ENCODE peak calls at places on chromosomes 11 and 22, in eight cellular contexts. One of them, this sample, is unnamed.

GRCh38 chr11:70033711-70034070 is 44.4 kb upstream of the ANO1 start:
- DNase-seq in Right ventricle myocardium superior: no peak
- DNase-seq in epithelial cell of esophagus: no peak
- DNase-seq in activated T-cell treated with anti-CD3 and anti-CD28 coated beads, Interleukin-2, amount 50 U/mL, for 72 hours: no peak
- DNase-seq in fibroblast of lung: no peak
- DNase-seq in midbrain: no peak
- DNase-seq in activated T-helper 1 cell treated with anti-CD3 and anti-CD28 coated beads, Interleukin-12 subunit alpha, Interleukin-12 subunit beta, Interleukin-2, Interleukin-4 antibody, amounts not matched to agents 30 ng/mL and 10 ng/mL and 1 ng/mL, durations not matched to agents 14 hours and 24 hours and 36 hours: no peak
- DNase-seq in cardiac muscle cell: no peak
- DNase-seq in this sample: no peak

GRCh38 chr22:39924286-39924685 is 23.4 kb downstream of the GRAP2 start:
- DNase-seq in activated T-helper 1 cell treated with anti-CD3 and anti-CD28 coated beads, Interleukin-12 subunit alpha, Interleukin-12 subunit beta, Interleukin-2, Interleukin-4 antibody, amounts not matched to agents 30 ng/mL and 10 ng/mL and 1 ng/mL, durations not matched to agents 14 hours and 24 hours and 36 hours: no peak
- DNase-seq in cardiac muscle cell: no peak
- DNase-seq in epithelial cell of esophagus: no peak
- DNase-seq in activated T-cell treated with anti-CD3 and anti-CD28 coated beads, Interleukin-2, amount 50 U/mL, for 72 hours: no peak
- DNase-seq in Right ventricle myocardium superior: no peak
- DNase-seq in fibroblast of lung: no peak
- DNase-seq in midbrain: no peak
- DNase-seq in this sample: no peak

GRCh38 chr11:87529486-87529885 is 491.8 kb downstream of the TMEM135 start:
- DNase-seq in fibroblast of lung: no peak
- DNase-seq in activated T-helper 1 cell treated with anti-CD3 and anti-CD28 coated beads, Interleukin-12 subunit alpha, Interleukin-12 subunit beta, Interleukin-2, Interleukin-4 antibody, amounts not matched to agents 30 ng/mL and 10 ng/mL and 1 ng/mL, durations not matched to agents 14 hours and 24 hours and 36 hours: no peak
- DNase-seq in Right ventricle myocardium superior: no peak
- DNase-seq in cardiac muscle cell: no peak
- DNase-seq in activated T-cell treated with anti-CD3 and anti-CD28 coated beads, Interleukin-2, amount 50 U/mL, for 72 hours: no peak
- DNase-seq in epithelial cell of esophagus: peak; percentile 15
- DNase-seq in midbrain: no peak
- DNase-seq in this sample: no peak

GRCh38 chr22:29016067-29016938 is 45.3 kb downstream of the C22orf31 start:
- DNase-seq in epithelial cell of esophagus: no peak
- DNase-seq in activated T-helper 1 cell treated with anti-CD3 and anti-CD28 coated beads, Interleukin-12 subunit alpha, Interleukin-12 subunit beta, Interleukin-2, Interleukin-4 antibody, amounts not matched to agents 30 ng/mL and 10 ng/mL and 1 ng/mL, durations not matched to agents 14 hours and 24 hours and 36 hours: no peak
- DNase-seq in cardiac muscle cell: no peak
- DNase-seq in midbrain: no peak
- DNase-seq in fibroblast of lung: no peak
- DNase-seq in activated T-cell treated with anti-CD3 and anti-CD28 coated beads, Interleukin-2, amount 50 U/mL, for 72 hours: no peak
- DNase-seq in Right ventricle myocardium superior: no peak
- DNase-seq in this sample: no peak

GRCh38 chr22:39240841-39241631 is 3.7 kb downstream of the PDGFB start:
- DNase-seq in cardiac muscle cell: no peak
- DNase-seq in activated T-cell treated with anti-CD3 and anti-CD28 coated beads, Interleukin-2, amount 50 U/mL, for 72 hours: peak; percentile 46
- DNase-seq in activated T-helper 1 cell treated with anti-CD3 and anti-CD28 coated beads, Interleukin-12 subunit alpha, Interleukin-12 subunit beta, Interleukin-2, Interleukin-4 antibody, amounts not matched to agents 30 ng/mL and 10 ng/mL and 1 ng/mL, durations not matched to agents 14 hours and 24 hours and 36 hours: no peak
- DNase-seq in Right ventricle myocardium superior: peak; percentile 73
- DNase-seq in midbrain: peak; percentile 5
- DNase-seq in fibroblast of lung: no peak
- DNase-seq in epithelial cell of esophagus: peak; percentile 76
- DNase-seq in this sample: no peak

GRCh38 chr11:33735426-33736147 is 636 bp downstream of the CD59 start:
- DNase-seq in activated T-helper 1 cell treated with anti-CD3 and anti-CD28 coated beads, Interleukin-12 subunit alpha, Interleukin-12 subunit beta, Interleukin-2, Interleukin-4 antibody, amounts not matched to agents 30 ng/mL and 10 ng/mL and 1 ng/mL, durations not matched to agents 14 hours and 24 hours and 36 hours: peak; percentile 44
- DNase-seq in activated T-cell treated with anti-CD3 and anti-CD28 coated beads, Interleukin-2, amount 50 U/mL, for 72 hours: peak; percentile 63
- DNase-seq in midbrain: peak; percentile 62
- DNase-seq in cardiac muscle cell: peak; percentile 57
- DNase-seq in Right ventricle myocardium superior: peak; percentile 56
- DNase-seq in fibroblast of lung: peak; percentile 27
- DNase-seq in epithelial cell of esophagus: peak; percentile 56
- DNase-seq in this sample: no peak

GRCh38 chr11:119338318-119338890 is 2.3 kb downstream of the C1QTNF5 start:
- DNase-seq in midbrain: peak; percentile 90
- DNase-seq in epithelial cell of esophagus: peak; percentile 64
- DNase-seq in fibroblast of lung: peak; percentile 72
- DNase-seq in Right ventricle myocardium superior: no peak
- DNase-seq in activated T-cell treated with anti-CD3 and anti-CD28 coated beads, Interleukin-2, amount 50 U/mL, for 72 hours: peak; percentile 73
- DNase-seq in cardiac muscle cell: peak; percentile 88
- DNase-seq in activated T-helper 1 cell treated with anti-CD3 and anti-CD28 coated beads, Interleukin-12 subunit alpha, Interleukin-12 subunit beta, Interleukin-2, Interleukin-4 antibody, amounts not matched to agents 30 ng/mL and 10 ng/mL and 1 ng/mL, durations not matched to agents 14 hours and 24 hours and 36 hours: peak; percentile 49
- DNase-seq in this sample: no peak

GRCh38 chr22:36395922-36396321 is 8.2 kb upstream of the MYH9 start:
- DNase-seq in cardiac muscle cell: no peak
- DNase-seq in Right ventricle myocardium superior: no peak
- DNase-seq in fibroblast of lung: peak; percentile 85
- DNase-seq in epithelial cell of esophagus: peak; percentile 99
- DNase-seq in midbrain: no peak
- DNase-seq in activated T-cell treated with anti-CD3 and anti-CD28 coated beads, Interleukin-2, amount 50 U/mL, for 72 hours: no peak
- DNase-seq in activated T-helper 1 cell treated with anti-CD3 and anti-CD28 coated beads, Interleukin-12 subunit alpha, Interleukin-12 subunit beta, Interleukin-2, Interleukin-4 antibody, amounts not matched to agents 30 ng/mL and 10 ng/mL and 1 ng/mL, durations not matched to agents 14 hours and 24 hours and 36 hours: no peak
- DNase-seq in this sample: peak; percentile 48

GRCh38 chr22:17980638-17981051 is 43.7 kb downstream of the MICAL3 start:
- DNase-seq in epithelial cell of esophagus: peak; percentile 44
- DNase-seq in Right ventricle myocardium superior: no peak
- DNase-seq in cardiac muscle cell: peak; percentile 53
- DNase-seq in activated T-cell treated with anti-CD3 and anti-CD28 coated beads, Interleukin-2, amount 50 U/mL, for 72 hours: peak; percentile 38
- DNase-seq in fibroblast of lung: no peak
- DNase-seq in midbrain: no peak
- DNase-seq in activated T-helper 1 cell treated with anti-CD3 and anti-CD28 coated beads, Interleukin-12 subunit alpha, Interleukin-12 subunit beta, Interleukin-2, Interleukin-4 antibody, amounts not matched to agents 30 ng/mL and 10 ng/mL and 1 ng/mL, durations not matched to agents 14 hours and 24 hours and 36 hours: peak; percentile 11
- DNase-seq in this sample: peak; percentile 28

GRCh38 chr11:130834886-130835285 is 81.4 kb downstream of the SNX19 start:
- DNase-seq in epithelial cell of esophagus: no peak
- DNase-seq in fibroblast of lung: no peak
- DNase-seq in activated T-helper 1 cell treated with anti-CD3 and anti-CD28 coated beads, Interleukin-12 subunit alpha, Interleukin-12 subunit beta, Interleukin-2, Interleukin-4 antibody, amounts not matched to agents 30 ng/mL and 10 ng/mL and 1 ng/mL, durations not matched to agents 14 hours and 24 hours and 36 hours: no peak
- DNase-seq in Right ventricle myocardium superior: no peak
- DNase-seq in cardiac muscle cell: no peak
- DNase-seq in midbrain: no peak
- DNase-seq in activated T-cell treated with anti-CD3 and anti-CD28 coated beads, Interleukin-2, amount 50 U/mL, for 72 hours: no peak
- DNase-seq in this sample: no peak

GRCh38 chr11:17613428-17613962 is 66.4 kb downstream of the OTOG start:
- DNase-seq in midbrain: no peak
- DNase-seq in activated T-helper 1 cell treated with anti-CD3 and anti-CD28 coated beads, Interleukin-12 subunit alpha, Interleukin-12 subunit beta, Interleukin-2, Interleukin-4 antibody, amounts not matched to agents 30 ng/mL and 10 ng/mL and 1 ng/mL, durations not matched to agents 14 hours and 24 hours and 36 hours: no peak
- DNase-seq in epithelial cell of esophagus: no peak
- DNase-seq in fibroblast of lung: no peak
- DNase-seq in cardiac muscle cell: no peak
- DNase-seq in activated T-cell treated with anti-CD3 and anti-CD28 coated beads, Interleukin-2, amount 50 U/mL, for 72 hours: no peak
- DNase-seq in Right ventricle myocardium superior: no peak
- DNase-seq in this sample: no peak